ENCODE peak calls at places on chromosomes 6 and 20, in four cellular contexts. A, E, C and S are unnamed samples.

GRCh38 chr6:31510007-31510406 is 12.1 kb downstream of the MICB start:
- DNase-seq in A (no peak), E (no peak), C (no peak), S (no peak)

GRCh38 chr6:12136905-12137304 is 124.8 kb downstream of the HIVEP1 start:
- DNase-seq in A (no peak), E (no peak), C (no peak), S (no peak)

GRCh38 chr20:29741894-29742698 is 1515.4 kb upstream of the DEFB115 start:
- DNase-seq in A (no peak), E (peak; percentile 52), C (no peak), S (no peak)

GRCh38 chr6:140316966-140317365 is 942.5 kb upstream of the CITED2 start:
- DNase-seq in A (no peak), E (no peak), C (no peak), S (no peak)

GRCh38 chr6:43284986-43285385 is 13.1 kb upstream of the SLC22A7 start:
- DNase-seq in A (no peak), E (no peak), C (no peak), S (no peak)

GRCh38 chr6:5361371-5361770 is 100.1 kb downstream of the FARS2 start:
- DNase-seq in A (no peak), E (no peak), C (no peak), S (no peak)

GRCh38 chr6:133501675-133502275 is 260.6 kb downstream of the EYA4 start:
- DNase-seq in A (no peak), E (no peak), C (no peak), S (no peak)

GRCh38 chr20:444862-445426 is 17.4 kb downstream of the TBC1D20 start:
- DNase-seq in A (no peak), E (no peak), C (no peak), S (no peak)

GRCh38 chr20:7272512-7272911 is 505.0 kb downstream of the BMP2 start:
- DNase-seq in A (no peak), E (no peak), C (no peak), S (no peak)
- TF ChIP-seq CTCF in A (no peak), E (peak; percentile 15), C (no peak), S (no peak)

GRCh38 chr6:131980791-131981623 is 29.8 kb upstream of the CCN2 start:
- DNase-seq in A (no peak), E (no peak), C (no peak), S (no peak)
- H3K4me1 ChIP-seq in A (peaks cover 11% of the 10 kb centered on the region), E (peaks cover 2% of the 10 kb centered on the region), C (no peaks in the 10 kb centered on the region), S (no peaks in the 10 kb centered on the region)

DNA sequence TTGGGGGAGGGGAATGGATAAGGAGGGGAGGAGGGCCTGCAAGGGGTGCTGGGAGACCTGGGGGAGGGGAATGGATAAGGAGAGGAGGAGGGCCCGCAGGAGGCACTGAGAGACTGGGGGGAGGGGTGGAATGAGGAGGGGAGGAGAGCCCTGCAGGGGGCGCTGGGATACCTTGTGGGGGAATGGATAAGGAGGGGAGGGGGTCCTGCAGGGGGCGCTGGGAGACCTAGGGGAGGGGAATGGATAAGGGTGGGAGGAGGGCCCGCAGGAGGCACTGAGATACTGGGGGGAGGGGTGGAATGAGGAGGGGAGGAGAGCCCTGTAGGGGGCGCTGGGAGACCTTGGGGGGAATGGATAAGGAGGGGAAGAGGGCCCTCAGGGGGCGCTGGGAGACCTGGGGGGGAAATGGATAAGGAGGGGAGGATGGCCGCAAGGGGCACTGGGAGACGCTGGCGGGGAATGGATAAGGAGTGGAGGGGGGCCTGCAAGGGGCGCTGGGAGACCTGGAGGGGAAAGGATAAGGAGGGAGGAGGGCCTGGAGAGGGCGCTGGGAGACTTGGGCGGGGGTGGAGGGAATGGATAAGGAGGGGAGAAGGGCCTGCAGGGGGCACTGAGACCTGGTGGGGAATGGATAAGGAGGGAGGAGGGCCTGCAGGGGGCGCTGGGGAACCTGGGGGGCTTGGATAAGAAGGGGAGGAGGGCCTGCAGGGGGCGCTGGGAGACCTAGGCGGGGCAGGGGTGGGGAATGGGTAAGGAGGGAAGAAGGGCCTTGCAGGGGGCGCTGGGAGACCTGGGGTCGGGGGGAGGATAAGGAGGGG is 1.3 kb upstream of the CTCFL start:
- DNase-seq in A (no peak), E (no peak), C (peak; percentile 40), S (no peak)
- TF ChIP-seq CTCF in A (no peak), E (no peak), C (peak; percentile 29), S (no peak)

DNA sequence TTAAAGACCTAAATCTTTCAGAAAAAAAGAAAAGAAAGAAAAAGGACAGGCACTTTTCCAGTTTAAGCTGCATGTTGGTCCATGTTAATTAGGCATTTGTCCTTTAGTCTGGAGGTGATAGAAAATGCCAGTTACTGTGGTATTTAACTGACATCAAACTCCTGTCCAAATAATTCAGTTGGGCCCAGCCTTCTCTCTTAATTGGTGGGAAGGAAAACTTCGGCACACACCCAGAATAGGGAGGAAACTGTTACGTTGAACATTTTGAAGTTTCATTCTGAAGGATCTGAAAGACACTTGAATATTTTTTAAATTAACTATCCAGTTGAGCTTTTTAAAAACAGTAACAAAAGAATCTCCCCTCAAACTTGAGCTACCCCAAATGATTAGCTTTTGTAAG is 30.4 kb downstream of the RREB1 start:
- DNase-seq in A (no peak), E (no peak), C (no peak), S (no peak)
- H3K4me1 ChIP-seq in A (peaks cover 77% of the 10 kb centered on the region), E (peaks cover 25% of the 10 kb centered on the region), C (peaks cover 7% of the 10 kb centered on the region), S (no peaks in the 10 kb centered on the region)

GRCh38 chr6:36075656-36076055 is 48.0 kb downstream of the MAPK14 start:
- DNase-seq in A (no peak), E (no peak), C (no peak), S (no peak)
- TF ChIP-seq CTCF in A (no peak), E (peak; percentile 37), C (peak; percentile 60), S (no peak)